ENCODE peak calls at places on chromosomes 13 and 19, in ten cellular contexts. F is CD8-positive, alpha-beta T cell; A is Peyer's patch; D is H1; K is spleen; E is GM23338; B is tibial nerve; O is testis; C is adrenal gland; Q is breast epithelium. Y is an unnamed sample.

GRCh38 chr13:110881811-110882210 is 33.1 kb downstream of the ANKRD10 start:
- DNase-seq in C (no peak), D (no peak), E (no peak), O (no peak), B (no peak), F (no peak), K (no peak), A (no peak), Q (no peak), Y (no peak)

GRCh38 chr13:76828316-76828741 is 57.9 kb downstream of the KCTD12 start:
- DNase-seq in F (no peak), K (no peak), E (no peak), D (no peak), B (no peak), O (no peak), C (no peak), Q (no peak), A (no peak), Y (no peak)

GRCh38 chr13:106709509-106709908 is 141.6 kb upstream of the ARGLU1 start:
- DNase-seq in D (no peak), B (peak; percentile 39), E (no peak), F (no peak), A (no peak), C (no peak), K (no peak), O (no peak), Q (no peak), Y (no peak)

GRCh38 chr19:40147693-40148347 is 43.4 kb upstream of the MAP3K10 start:
- DNase-seq in A (no peak), E (peak; percentile 8), D (no peak), Q (no peak), O (no peak), F (no peak), C (peak; percentile 67), K (no peak), B (no peak), Y (no peak)

GRCh38 chr13:35349673-35350278 is 126.7 kb downstream of the MAB21L1 start:
- DNase-seq in E (no peak), F (no peak), D (no peak), C (peak; percentile 17), B (no peak), K (no peak), Q (no peak), O (no peak), A (no peak), Y (no peak)

GRCh38 chr13:106072014-106072413 is 463.4 kb downstream of the EFNB2 start:
- DNase-seq in B (no peak), D (no peak), Q (no peak), C (no peak), A (no peak), E (no peak), F (no peak), O (no peak), K (no peak), Y (no peak)

GRCh38 chr13:97627566-97627965 is 193.6 kb downstream of the RAP2A start:
- DNase-seq in C (peak; percentile 96), F (no peak), K (no peak), A (no peak), D (no peak), E (peak; percentile 42), O (peak; percentile 54), Q (no peak), B (peak; percentile 62), Y (peak; percentile 69)

GRCh38 chr13:113906566-113906965 is 42.7 kb upstream of the GAS6 start:
- DNase-seq in C (no peak), D (peak; percentile 39), B (no peak), A (no peak), K (peak; percentile 59), F (no peak), Q (peak; percentile 41), E (no peak), O (no peak), Y (no peak)

GRCh38 chr13:40189885-40190655 is 476.4 kb downstream of the FOXO1 start:
- DNase-seq in O (peak; percentile 84), B (no peak), F (no peak), C (no peak), Q (no peak), K (no peak), E (no peak), D (no peak), A (no peak), Y (no peak)

GRCh38 chr19:36686365-36687213 is 823 bp upstream of the ZNF567 start:
- DNase-seq in K (no peak), D (peak; percentile 41), Q (no peak), A (no peak), O (no peak), E (peak; percentile 21), F (no peak), C (peak; percentile 24), B (no peak), Y (no peak)

GRCh38 chr13:30346159-30346788 is 38.9 kb upstream of the KATNAL1 start:
- DNase-seq in K (peak; percentile 92), A (no peak), D (no peak), Q (no peak), B (no peak), E (no peak), F (peak; percentile 43), O (no peak), C (no peak), Y (no peak)

GRCh38 chr19:56751078-56751489 is 79.5 kb upstream of the ZNF835 start:
- DNase-seq in K (no peak), O (peak; percentile 82), D (no peak), E (no peak), C (peak; percentile 70), Q (no peak), A (no peak), F (no peak), B (no peak), Y (no peak)

GRCh38 chr19:45403781-45404556 is 900 bp downstream of the PPP1R13L start:
- DNase-seq in F (peak; percentile 31), A (peak; percentile 77), E (peak; percentile 95), Q (peak; percentile 81), C (peak; percentile 73), O (peak; percentile 60), K (peak; percentile 87), D (peak; percentile 97), B (no peak), Y (peak; percentile 47)

GRCh38 chr19:3890590-3890989 is 10.1 kb downstream of the ATCAY start:
- DNase-seq in C (no peak), A (no peak), E (no peak), Q (no peak), D (no peak), K (no peak), F (no peak), B (no peak), O (no peak), Y (no peak)
- TF ChIP-seq CTCF in C (no peak), A (no peak), E (no peak), Q (no peak), D (no peak), K (no peak), F (no peak), B (no peak), O (no peak), Y (no peak)

DNA sequence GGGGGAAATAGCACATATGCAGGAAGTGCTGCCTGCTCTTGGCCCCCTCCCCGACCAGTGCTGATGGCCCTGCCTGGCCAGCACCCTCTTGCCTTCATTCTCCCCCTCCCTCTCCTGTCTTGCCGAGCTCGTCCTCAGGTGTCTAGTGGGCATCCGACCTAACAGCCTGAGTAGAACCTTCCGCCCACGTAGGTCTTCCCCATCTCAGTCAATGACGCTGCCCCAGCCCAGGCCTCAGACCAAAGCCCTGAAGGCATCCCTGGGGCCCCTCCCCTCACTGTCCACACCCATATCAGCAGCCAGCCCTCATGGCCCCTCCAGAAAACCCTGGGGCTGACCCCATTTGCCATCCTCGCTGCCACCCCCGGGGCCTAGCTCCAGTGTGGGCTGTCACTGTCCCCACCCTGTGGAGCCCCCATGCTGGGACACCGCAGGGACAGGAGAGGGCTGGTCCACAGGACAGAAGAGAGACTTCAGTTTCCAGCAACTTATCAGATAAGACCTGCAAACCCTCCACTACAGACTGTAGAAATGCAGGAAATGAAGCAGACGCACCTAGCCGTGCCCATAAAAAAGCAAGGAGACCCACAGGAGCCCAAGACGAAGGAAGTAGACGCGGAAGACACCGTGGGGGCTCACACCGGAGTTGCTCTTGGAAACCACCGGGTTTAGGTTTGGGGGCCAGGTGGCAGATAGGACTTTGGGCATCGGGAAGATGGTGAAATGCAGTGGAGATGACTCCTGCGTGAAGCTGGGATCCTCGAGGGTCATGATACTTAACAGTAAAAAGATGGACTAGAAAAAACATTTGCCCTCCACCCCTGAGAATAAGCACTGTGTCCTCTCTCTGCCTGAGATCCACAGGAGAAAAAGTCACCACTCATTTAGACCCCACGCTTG is 38.4 kb downstream of the AP1M1 start:
- DNase-seq in O (no peak), C (no peak), A (no peak), F (no peak), Q (no peak), D (no peak), E (no peak), K (peak; percentile 72), B (no peak), Y (no peak)
- H3K36me3 ChIP-seq in O (no peaks in the 10 kb centered on the region), C (peaks cover 38% of the 10 kb centered on the region), A (peaks cover 44% of the 10 kb centered on the region), F (peaks cover 20% of the 10 kb centered on the region), Q (no peaks in the 10 kb centered on the region), D (no peaks in the 10 kb centered on the region), E (no peaks in the 10 kb centered on the region), K (no peaks in the 10 kb centered on the region), B (peaks cover 64% of the 10 kb centered on the region), Y (no peaks in the 10 kb centered on the region)

GRCh38 chr19:49890349-49891311 is 6.1 kb downstream of the IL4I1 start:
- DNase-seq in D (peak; percentile 95), E (peak; percentile 80), B (no peak), F (peak; percentile 49), A (peak; percentile 81), K (peak; percentile 89), Q (no peak), C (no peak), O (peak; percentile 57), Y (no peak)
- TF ChIP-seq CTCF in D (peak; percentile 3), E (no peak), B (peak; percentile 9), F (peak; percentile 65), A (no peak), K (peak; percentile 3), Q (no peak), C (no peak), O (no peak), Y (no peak)

GRCh38 chr19:41578886-41579285 is 2.9 kb downstream of the CEACAM21 start:
- DNase-seq in O (no peak), B (no peak), D (no peak), C (no peak), E (no peak), F (no peak), Q (no peak), A (no peak), K (no peak), Y (no peak)
- H3K36me3 ChIP-seq in O (no peaks in the 10 kb centered on the region), B (peaks cover 5% of the 10 kb centered on the region), D (no peaks in the 10 kb centered on the region), C (no peaks in the 10 kb centered on the region), E (no peaks in the 10 kb centered on the region), F (peaks cover 45% of the 10 kb centered on the region), Q (no peaks in the 10 kb centered on the region), A (no peaks in the 10 kb centered on the region), K (no peaks in the 10 kb centered on the region), Y (no peaks in the 10 kb centered on the region)

Y was measured in psoas muscle.